ENCODE peak calls at places on chromosomes 7 and 10, in six cellular contexts. I is fibroblast of pulmonary artery; T is activated CD8-positive, alpha-beta T cell treated with anti-CD3 and anti-CD28 coated beads for 36 hours; S is stimulated activated CD4-positive, alpha-beta T cell treated with anti-CD3 and anti-CD28 coated beads, TNF-alpha, amount 100 ng/mL, for 1 hour; K is germinal center; V is NCI-H1694. J is an unnamed sample.
A peak's percentile ranks its signal among the peaks of the same experiment; 100 is the strongest.

GRCh38 chr7:75642810-75643486 is 95.8 kb downstream of the HIP1 start:
- DNase-seq in T (peak; percentile 83), V (peak; percentile 80), I (peak; percentile 85), K (peak; percentile 83), S (peak; percentile 31), J (peak; percentile 28)

GRCh38 chr7:85773116-85773783 is 586.4 kb upstream of the SEMA3D start:
- DNase-seq in K (no peak), T (no peak), S (no peak), I (peak; percentile 74), V (no peak), J (no peak)

GRCh38 chr7:33054261-33054964 is 8.2 kb downstream of the NT5C3A start:
- DNase-seq in V (no peak), S (no peak), K (no peak), T (no peak), I (peak; percentile 30), J (no peak)

GRCh38 chr7:6202117-6202516 is 70.3 kb downstream of the CYTH3 start:
- DNase-seq in T (no peak), S (no peak), K (no peak), I (no peak), V (no peak), J (no peak)

GRCh38 chr7:148588891-148589215 is 1.7 kb upstream of the C7orf33 start:
- DNase-seq in I (no peak), V (no peak), T (no peak), K (no peak), S (no peak), J (no peak)

GRCh38 chr10:79422178-79422892 is 23.1 kb downstream of the ZCCHC24 start:
- DNase-seq in K (no peak), T (no peak), V (no peak), I (peak; percentile 92), S (no peak), J (no peak)

GRCh38 chr10:98010939-98011685 is 19.3 kb downstream of the CRTAC1 start:
- DNase-seq in K (no peak), I (no peak), T (no peak), S (no peak), V (no peak), J (no peak)

GRCh38 chr7:66296001-66296521 is 90.9 kb downstream of the TPST1 start:
- DNase-seq in I (peak; percentile 64), S (no peak), V (no peak), K (no peak), T (no peak), J (no peak)

GRCh38 chr10:125599194-125599593 is 83.8 kb downstream of the TEX36 start:
- DNase-seq in V (no peak), T (no peak), K (no peak), S (no peak), I (no peak), J (no peak)